ENCODE peak calls at places on chromosomes 16 and 17, in eight cellular contexts. F, R, U, N, Y, A, O and K are unnamed samples.

GRCh38 chr16:47779201-47780016 is 318.3 kb downstream of the PHKB start:
- DNase-seq in R (no peak), F (no peak), U (no peak), A (no peak), O (no peak), Y (no peak), N (no peak), K (peak; percentile 4)

GRCh38 chr16:84015399-84015798 is 27.2 kb downstream of the SLC38A8 start:
- DNase-seq in U (no peak), A (no peak), R (no peak), Y (no peak), O (no peak), N (no peak), F (no peak), K (no peak)

GRCh38 chr16:53034306-53034705 is 18.4 kb downstream of the CHD9NB start:
- DNase-seq in A (no peak), Y (no peak), N (peak; percentile 72), F (peak; percentile 78), R (no peak), U (no peak), O (no peak), K (no peak)

GRCh38 chr16:81708459-81709368 is 70.4 kb upstream of the PLCG2 start:
- DNase-seq in A (no peak), R (no peak), O (no peak), F (no peak), U (no peak), N (no peak), Y (no peak), K (no peak)

GRCh38 chr16:6674071-6674470 is 658.6 kb upstream of the RBFOX1 start:
- DNase-seq in F (no peak), Y (no peak), U (no peak), R (no peak), N (no peak), O (no peak), A (no peak), K (no peak)

GRCh38 chr16:31145398-31145990 is 4.4 kb downstream of the PRSS36 start:
- DNase-seq in F (no peak), O (no peak), R (no peak), A (no peak), U (no peak), Y (no peak), N (no peak), K (no peak)

GRCh38 chr17:48593126-48593829 is at the start of gene HOXB5:
- DNase-seq in N (no peak), R (no peak), F (no peak), U (no peak), Y (no peak), O (no peak), A (no peak), K (no peak)

GRCh38 chr16:83967838-83968482 is at the start of gene NECAB2:
- DNase-seq in Y (peak; percentile 53), R (no peak), U (peak; percentile 27), F (no peak), N (no peak), A (no peak), O (no peak), K (no peak)

GRCh38 chr16:56822966-56823739 is 41.9 kb upstream of the SLC12A3 start:
- DNase-seq in Y (no peak), R (no peak), A (no peak), U (no peak), O (no peak), N (no peak), F (no peak), K (no peak)

GRCh38 chr16:21554795-21555585 is 44.4 kb upstream of the METTL9 start:
- DNase-seq in F (peak; percentile 76), O (peak; percentile 89), A (peak; percentile 94), U (peak; percentile 94), R (peak; percentile 89), N (peak; percentile 51), Y (peak; percentile 67), K (peak; percentile 33)